ENCODE peak calls at places on chromosomes 7 and 10, in four cellular contexts. One of them, this sample, is unnamed.

GRCh38 chr7:8274589-8274988 is 12.6 kb upstream of the ICA1 start:
- DNase-seq in sciatic nerve: no peak
- DNase-seq in anterior cingulate cortex: no peak
- DNase-seq in NCI-H1105: no peak
- DNase-seq in this sample: no peak

GRCh38 chr7:101688183-101688831 is 59.2 kb upstream of the MYL10 start:
- DNase-seq in anterior cingulate cortex: peak
- DNase-seq in NCI-H1105: peak
- DNase-seq in sciatic nerve: peak
- DNase-seq in this sample: no peak

GRCh38 chr10:110820321-110820814 is 51.4 kb upstream of the PDCD4 start:
- DNase-seq in NCI-H1105: no peak
- DNase-seq in sciatic nerve: no peak
- DNase-seq in anterior cingulate cortex: peak
- DNase-seq in this sample: no peak

GRCh38 chr10:60942604-60943269 is 1.2 kb downstream of the RHOBTB1 start:
- DNase-seq in anterior cingulate cortex: peak
- DNase-seq in sciatic nerve: peak
- DNase-seq in NCI-H1105: no peak
- DNase-seq in this sample: no peak

GRCh38 chr7:16301251-16301650 is 120.1 kb downstream of the CRPPA start:
- DNase-seq in sciatic nerve: no peak
- DNase-seq in anterior cingulate cortex: no peak
- DNase-seq in NCI-H1105: no peak
- DNase-seq in this sample: no peak

GRCh38 chr10:100468322-100468721 is 5.5 kb downstream of the WNT8B start:
- DNase-seq in anterior cingulate cortex: no peak
- DNase-seq in NCI-H1105: no peak
- DNase-seq in sciatic nerve: no peak
- DNase-seq in this sample: no peak

GRCh38 chr10:13634207-13634606 is 47.4 kb downstream of the PRPF18 start:
- DNase-seq in NCI-H1105: no peak
- DNase-seq in sciatic nerve: no peak
- DNase-seq in anterior cingulate cortex: no peak
- DNase-seq in this sample: no peak

GRCh38 chr7:92813390-92814024 is 22.9 kb downstream of the CDK6 start:
- DNase-seq in NCI-H1105: no peak
- DNase-seq in sciatic nerve: no peak
- DNase-seq in anterior cingulate cortex: no peak
- DNase-seq in this sample: no peak

GRCh38 chr10:63318491-63318890 is 147.3 kb downstream of the JMJD1C start:
- DNase-seq in NCI-H1105: no peak
- DNase-seq in anterior cingulate cortex: no peak
- DNase-seq in sciatic nerve: no peak
- DNase-seq in this sample: no peak

GRCh38 chr7:130147710-130148325 is 57.4 kb downstream of the TMEM209 start:
- DNase-seq in anterior cingulate cortex: no peak
- DNase-seq in sciatic nerve: no peak
- DNase-seq in NCI-H1105: no peak
- DNase-seq in this sample: no peak

GRCh38 chr7:11170160-11170559 is 196.5 kb downstream of the PHF14 start:
- DNase-seq in NCI-H1105: peak
- DNase-seq in sciatic nerve: no peak
- DNase-seq in anterior cingulate cortex: no peak
- DNase-seq in this sample: no peak

GRCh38 chr10:83522881-83523386 is 616.4 kb upstream of the GHITM start:
- DNase-seq in sciatic nerve: no peak
- DNase-seq in NCI-H1105: no peak
- DNase-seq in anterior cingulate cortex: no peak
- DNase-seq in this sample: no peak

GRCh38 chr10:866577-866941 is 64.9 kb downstream of the LARP4B start:
- DNase-seq in sciatic nerve: no peak
- DNase-seq in anterior cingulate cortex: no peak
- DNase-seq in NCI-H1105: no peak
- DNase-seq in this sample: no peak

GRCh38 chr7:77685219-77685618 is 11.0 kb upstream of the RSBN1L start:
- DNase-seq in sciatic nerve: no peak
- DNase-seq in NCI-H1105: no peak
- DNase-seq in anterior cingulate cortex: no peak
- DNase-seq in this sample: no peak

GRCh38 chr7:26399309-26399610 is 107.6 kb downstream of the SNX10 start:
- DNase-seq in anterior cingulate cortex: no peak
- DNase-seq in sciatic nerve: peak
- DNase-seq in NCI-H1105: peak
- DNase-seq in this sample: no peak

GRCh38 chr7:135236727-135237126 is 3.1 kb downstream of the STRA8 start:
- DNase-seq in anterior cingulate cortex: no peak
- DNase-seq in sciatic nerve: no peak
- DNase-seq in NCI-H1105: no peak
- DNase-seq in this sample: no peak

GRCh38 chr10:84846646-84847045 is 518.3 kb downstream of the CCSER2 start:
- DNase-seq in sciatic nerve: no peak
- DNase-seq in NCI-H1105: no peak
- DNase-seq in anterior cingulate cortex: peak
- DNase-seq in this sample: no peak

GRCh38 chr10:53664620-53665019 is 892.0 kb upstream of the MBL2 start:
- DNase-seq in sciatic nerve: no peak
- DNase-seq in anterior cingulate cortex: no peak
- DNase-seq in NCI-H1105: no peak
- DNase-seq in this sample: no peak

GRCh38 chr10:59877191-59877671 is 29.1 kb downstream of the CCDC6 start:
- DNase-seq in NCI-H1105: no peak
- DNase-seq in sciatic nerve: no peak
- DNase-seq in anterior cingulate cortex: no peak
- DNase-seq in this sample: no peak

GRCh38 chr10:73094249-73094850 is 2.3 kb downstream of the P4HA1 start:
- DNase-seq in sciatic nerve: no peak
- DNase-seq in NCI-H1105: no peak
- DNase-seq in anterior cingulate cortex: no peak
- DNase-seq in this sample: no peak

GRCh38 chr7:143487566-143487965 is 9.9 kb downstream of the TAS2R41 start:
- DNase-seq in sciatic nerve: peak
- DNase-seq in anterior cingulate cortex: no peak
- DNase-seq in NCI-H1105: peak
- DNase-seq in this sample: no peak

GRCh38 chr10:7388602-7389001 is 22.2 kb downstream of the SFMBT2 start:
- DNase-seq in sciatic nerve: no peak
- DNase-seq in NCI-H1105: no peak
- DNase-seq in anterior cingulate cortex: no peak
- DNase-seq in this sample: no peak

GRCh38 chr7:83469491-83469890 is 179.4 kb downstream of the SEMA3E start:
- DNase-seq in anterior cingulate cortex: no peak
- DNase-seq in NCI-H1105: no peak
- DNase-seq in sciatic nerve: no peak
- DNase-seq in this sample: no peak

GRCh38 chr10:123573236-123574147 is 92.7 kb upstream of the GPR26 start:
- DNase-seq in anterior cingulate cortex: no peak
- DNase-seq in sciatic nerve: no peak
- DNase-seq in NCI-H1105: no peak
- DNase-seq in this sample: peak

GRCh38 chr10:59575269-59575668 is 134.4 kb downstream of the SLC16A9 start:
- DNase-seq in anterior cingulate cortex: no peak
- DNase-seq in NCI-H1105: no peak
- DNase-seq in sciatic nerve: no peak
- DNase-seq in this sample: no peak

GRCh38 chr7:87219545-87220025 is at the start of gene TMEM243:
- DNase-seq in NCI-H1105: peak
- DNase-seq in sciatic nerve: peak
- DNase-seq in anterior cingulate cortex: peak
- DNase-seq in this sample: peak

GRCh38 chr10:22682237-22683192 is 31.9 kb downstream of the PIP4K2A start:
- DNase-seq in NCI-H1105: no peak
- DNase-seq in sciatic nerve: no peak
- DNase-seq in anterior cingulate cortex: no peak
- DNase-seq in this sample: no peak

GRCh38 chr7:39910108-39910869 is 39.8 kb upstream of the CDK13 start:
- DNase-seq in anterior cingulate cortex: no peak
- DNase-seq in sciatic nerve: no peak
- DNase-seq in NCI-H1105: no peak
- DNase-seq in this sample: no peak

GRCh38 chr10:42970451-42971250 is 106.2 kb upstream of the RET start:
- DNase-seq in anterior cingulate cortex: no peak
- DNase-seq in sciatic nerve: peak
- DNase-seq in NCI-H1105: no peak
- DNase-seq in this sample: peak

GRCh38 chr7:97844036-97844435 is 28.2 kb downstream of the ASNS start:
- DNase-seq in NCI-H1105: no peak
- DNase-seq in anterior cingulate cortex: no peak
- DNase-seq in sciatic nerve: no peak
- DNase-seq in this sample: no peak

GRCh38 chr10:55793024-55793423 is 568.0 kb downstream of the ZWINT start:
- DNase-seq in anterior cingulate cortex: no peak
- DNase-seq in sciatic nerve: no peak
- DNase-seq in NCI-H1105: no peak
- DNase-seq in this sample: no peak

GRCh38 chr10:94546616-94547175 is 1.1 kb downstream of the HELLS start:
- DNase-seq in NCI-H1105: peak
- DNase-seq in anterior cingulate cortex: no peak
- DNase-seq in sciatic nerve: no peak
- DNase-seq in this sample: no peak

GRCh38 chr7:146096994-146097393 is 19.6 kb upstream of the CNTNAP2 start:
- DNase-seq in anterior cingulate cortex: no peak
- DNase-seq in sciatic nerve: no peak
- DNase-seq in NCI-H1105: no peak
- DNase-seq in this sample: no peak

GRCh38 chr7:132292803-132293202 is 283.5 kb downstream of the PLXNA4 start:
- DNase-seq in sciatic nerve: no peak
- DNase-seq in anterior cingulate cortex: no peak
- DNase-seq in NCI-H1105: no peak
- DNase-seq in this sample: no peak

GRCh38 chr10:72691470-72692056 is 380 bp upstream of the MCU start:
- DNase-seq in sciatic nerve: no peak
- DNase-seq in NCI-H1105: peak
- DNase-seq in anterior cingulate cortex: no peak
- DNase-seq in this sample: no peak

GRCh38 chr7:44212018-44212417 is 11.2 kb downstream of the YKT6 start:
- DNase-seq in sciatic nerve: peak
- DNase-seq in anterior cingulate cortex: no peak
- DNase-seq in NCI-H1105: no peak
- DNase-seq in this sample: peak

GRCh38 chr10:90023950-90024349 is 322.6 kb downstream of the KIF20B start:
- DNase-seq in NCI-H1105: no peak
- DNase-seq in sciatic nerve: no peak
- DNase-seq in anterior cingulate cortex: no peak
- DNase-seq in this sample: no peak

This sample was measured in RWPE2.